ENCODE peak calls at places on chromosomes 1 and 21, in four cellular contexts. T is GM12878, B is K562, A is HepG2. J is an unnamed sample.

GRCh38 chr1:78255378-78255777 is 209.6 kb downstream of the GIPC2 start:
- DNase-seq in T (no peak), B (no peak), A (no peak), J (no peak)

GRCh38 chr1:11564237-11564636 is 85.3 kb downstream of the DISP3 start:
- DNase-seq in A (no peak), B (no peak), T (no peak), J (no peak)

GRCh38 chr1:3068400-3069361 is at the start of gene PRDM16:
- DNase-seq in B (no peak), A (no peak), T (no peak), J (peak; percentile 67)

GRCh38 chr1:109598655-109599054 is 20.8 kb downstream of the GNAT2 start:
- DNase-seq in A (no peak), T (no peak), B (no peak), J (peak; percentile 51)

GRCh38 chr1:87980494-87980893 is 651.8 kb downstream of the LMO4 start:
- DNase-seq in T (no peak), B (no peak), A (no peak), J (no peak)

GRCh38 chr21:39849014-39849655 is 18.1 kb upstream of the PCP4 start:
- DNase-seq in A (no peak), T (no peak), B (no peak), J (no peak)

GRCh38 chr1:154758346-154758745 is 111.7 kb downstream of the KCNN3 start:
- DNase-seq in T (no peak), A (no peak), B (no peak), J (no peak)

GRCh38 chr1:9059944-9060744 is 9.3 kb downstream of the SLC2A5 start:
- DNase-seq in T (no peak), B (no peak), A (no peak), J (no peak)

GRCh38 chr1:67890862-67891261 is 57.6 kb upstream of the GNG12 start:
- DNase-seq in A (no peak), T (no peak), B (no peak), J (no peak)

GRCh38 chr1:212514056-212514614 is 81.4 kb downstream of the NENF start:
- DNase-seq in B (peak; percentile 72), T (no peak), A (peak; percentile 62), J (no peak)

GRCh38 chr1:108316545-108316944 is 72.7 kb upstream of the NBPF4 start:
- DNase-seq in T (no peak), B (no peak), A (peak; percentile 8), J (peak; percentile 28)

GRCh38 chr1:186519981-186520380 is 59.1 kb upstream of the PDC start:
- DNase-seq in T (no peak), A (no peak), B (no peak), J (no peak)

GRCh38 chr1:76125441-76126215 is 51.1 kb downstream of the ST6GALNAC3 start:
- DNase-seq in A (no peak), B (no peak), T (no peak), J (no peak)

GRCh38 chr1:86914998-86915736 is 732 bp downstream of the HS2ST1 start:
- DNase-seq in A (peak; percentile 53), T (peak; percentile 24), B (peak; percentile 32), J (peak; percentile 50)

GRCh38 chr1:7253118-7253480 is 467.8 kb downstream of the CAMTA1 start:
- DNase-seq in A (no peak), B (no peak), T (no peak), J (no peak)

GRCh38 chr1:44903261-44903660 is 60.2 kb upstream of the PTCH2 start:
- DNase-seq in B (no peak), A (no peak), T (no peak), J (no peak)

GRCh38 chr1:216221260-216221700 is 202.0 kb downstream of the USH2A start:
- DNase-seq in B (peak; percentile 5), A (peak; percentile 61), T (peak; percentile 27), J (peak; percentile 67)

GRCh38 chr21:15023782-15024181 is 41.0 kb downstream of the NRIP1 start:
- DNase-seq in A (no peak), T (no peak), B (no peak), J (no peak)

GRCh38 chr21:36705679-36706481 is 7.0 kb downstream of the SIM2 start:
- DNase-seq in B (no peak), A (no peak), T (no peak), J (no peak)

DNA sequence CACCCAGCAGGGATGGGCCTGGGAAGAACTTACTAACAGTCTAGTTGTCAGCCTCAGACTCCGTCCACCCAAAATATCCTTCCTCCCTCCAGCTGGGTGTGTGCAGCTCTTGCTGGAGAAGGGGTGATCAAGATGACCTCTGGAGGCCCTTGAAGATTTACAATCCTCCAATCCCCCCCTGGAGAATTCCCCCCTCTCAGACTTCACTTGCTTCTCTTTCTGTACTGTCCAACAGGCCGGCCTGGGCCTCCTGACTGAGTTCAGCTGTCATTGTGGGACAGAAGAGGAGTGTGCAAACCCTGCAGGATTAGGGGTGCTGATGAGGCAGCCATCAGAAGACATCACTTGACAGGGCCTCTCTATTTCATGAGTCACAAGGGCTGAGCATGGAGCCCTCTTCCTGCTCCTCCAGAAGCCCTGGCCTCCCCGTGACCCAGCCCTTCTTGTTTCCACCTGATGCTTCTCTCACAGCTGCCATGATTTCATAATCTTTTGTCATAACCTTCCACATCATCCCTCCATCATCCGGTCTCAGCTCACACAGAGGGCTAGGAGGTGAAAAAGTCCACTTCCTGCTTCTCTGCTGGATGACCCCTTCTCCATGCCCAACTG is 17.5 kb upstream of the IGFN1 start:
- DNase-seq in A (no peak), T (no peak), B (no peak), J (no peak)
- TF ChIP-seq TARDBP in A (no peak), T (no peak), B (no peak), J (no peak)

DNA sequence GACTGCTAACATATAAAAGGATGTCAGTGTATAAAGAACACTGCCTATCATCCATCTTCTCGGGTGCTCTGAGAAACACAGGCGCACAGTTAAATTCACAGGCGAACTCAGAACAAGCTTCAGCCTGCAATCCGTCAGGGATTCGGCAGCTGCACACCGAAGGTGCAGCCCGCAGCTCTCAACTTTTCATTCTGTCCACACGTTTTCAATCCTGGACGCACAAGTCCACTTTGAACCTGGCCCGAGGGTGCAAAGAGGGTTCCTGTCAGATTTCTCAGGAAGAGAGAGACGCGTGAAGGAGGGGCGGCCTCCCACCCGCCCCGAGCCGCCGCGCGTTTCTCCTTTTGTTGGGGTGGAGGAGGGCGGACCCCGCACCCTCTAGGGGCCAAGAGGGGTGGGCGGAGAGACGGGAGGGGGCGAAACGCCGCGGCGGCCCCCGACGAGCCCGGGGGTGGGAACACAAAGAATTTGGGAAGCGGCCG is 724 bp downstream of the DOCK7 start:
- DNase-seq in A (peak; percentile 65), T (no peak), B (peak; percentile 45), J (peak; percentile 58)
- TF ChIP-seq TARDBP in A (no peak), T (no peak), B (no peak), J (no peak)

DNA sequence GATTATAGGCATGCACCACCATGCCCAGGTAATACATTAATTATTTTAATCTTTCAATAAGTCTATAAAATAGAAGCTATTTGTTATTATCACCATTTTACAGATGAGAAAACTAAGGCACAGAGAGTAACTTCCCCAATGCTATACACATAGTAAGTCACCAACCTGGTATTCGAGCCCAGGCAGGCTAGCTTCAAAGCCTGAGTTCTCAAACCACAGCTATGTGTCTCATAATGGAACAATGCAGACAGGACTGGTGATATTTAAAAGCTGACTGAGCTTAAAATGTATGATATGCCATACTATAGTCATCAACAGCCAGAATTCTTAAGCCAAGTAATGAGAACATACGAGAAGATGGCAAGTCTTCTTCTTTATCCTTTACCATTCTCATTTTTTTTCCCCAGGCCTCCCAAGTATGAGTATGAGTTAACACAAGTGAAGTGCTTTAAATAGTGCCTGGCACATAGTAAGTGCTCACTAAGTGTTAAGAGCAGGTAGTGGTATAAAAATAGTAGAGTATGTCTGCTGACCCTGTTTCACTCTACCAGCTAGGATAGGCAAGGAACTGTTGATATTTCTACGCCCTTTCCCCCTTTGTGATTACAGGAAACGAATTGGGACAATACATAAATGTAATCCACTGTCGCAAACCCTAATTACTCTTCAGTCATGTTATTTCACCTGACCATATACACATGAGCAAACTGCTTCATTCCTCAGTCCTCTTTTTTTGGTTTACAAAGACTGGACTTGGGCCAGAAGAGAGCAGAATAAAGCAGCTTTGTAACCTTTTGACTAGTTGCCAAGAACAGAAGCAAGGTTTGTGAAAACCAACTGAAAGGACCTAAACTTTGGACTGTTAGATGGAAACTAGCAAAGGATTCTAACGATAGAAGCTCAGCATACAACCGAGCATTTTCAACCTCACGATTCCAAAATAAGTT is 9.5 kb downstream of the EYA3 start:
- DNase-seq in A (peak; percentile 80), T (no peak), B (no peak), J (no peak)
- TF ChIP-seq TARDBP in A (no peak), T (no peak), B (no peak), J (no peak)

GRCh38 chr1:25651036-25651640 is 34.5 kb downstream of the MAN1C1 start:
- DNase-seq in A (no peak), T (no peak), B (no peak), J (no peak)
- TF ChIP-seq TARDBP in A (no peak), T (no peak), B (no peak), J (no peak)

GRCh38 chr1:17632541-17633193 is 93.2 kb downstream of the ARHGEF10L start:
- DNase-seq in A (no peak), B (no peak), T (no peak), J (no peak)

GRCh38 chr1:17629460-17629859 is 90.0 kb downstream of the ARHGEF10L start:
- DNase-seq in B (peak; percentile 56), T (no peak), A (no peak), J (peak; percentile 51)

GRCh38 chr1:17631410-17631809 is 91.9 kb downstream of the ARHGEF10L start:
- DNase-seq in T (no peak), A (no peak), B (no peak), J (no peak)

GRCh38 chr1:17632106-17632505 is 92.6 kb downstream of the ARHGEF10L start:
- DNase-seq in A (no peak), B (no peak), T (no peak), J (no peak)

DNA sequence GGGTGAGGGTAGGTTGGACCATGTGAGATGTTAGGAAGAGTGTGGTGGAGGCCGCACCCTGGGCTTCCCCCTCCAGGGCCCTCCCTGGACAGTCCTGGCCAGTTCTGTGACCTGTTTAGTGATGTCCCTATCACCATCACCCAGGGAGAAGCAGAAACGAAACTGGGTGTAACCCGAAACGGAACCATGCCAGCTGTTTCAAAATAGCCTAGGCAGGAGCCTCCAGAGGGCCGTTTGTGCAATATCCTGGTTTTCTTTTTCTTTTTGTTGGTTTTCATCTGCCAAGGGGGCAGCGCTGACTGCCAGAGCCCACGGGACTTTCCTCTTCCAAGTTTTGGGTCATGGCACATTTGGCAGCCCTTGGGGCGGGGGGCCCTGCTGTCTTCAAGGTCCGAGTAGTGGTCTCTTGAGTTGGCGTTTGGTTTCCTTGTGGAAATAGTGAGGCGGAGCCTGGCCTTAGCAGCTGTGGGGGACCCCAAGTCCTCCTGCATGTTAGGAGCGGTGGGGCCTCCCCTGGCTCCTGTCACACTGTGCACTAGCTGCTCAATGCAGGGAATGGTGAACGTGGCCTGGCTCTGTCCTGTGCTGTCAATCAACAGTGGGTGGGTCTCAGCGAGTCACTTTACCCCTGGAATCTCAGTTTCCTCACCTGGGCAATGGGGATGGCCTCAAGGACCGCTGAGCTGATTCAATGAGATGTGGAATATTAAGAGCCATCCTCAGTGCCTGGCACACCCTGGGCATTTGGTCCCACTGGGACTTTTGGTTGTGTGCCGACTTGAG is 90.7 kb downstream of the ARHGEF10L start:
- DNase-seq in B (no peak), T (no peak), A (no peak), J (no peak)
- TF ChIP-seq TARDBP in B (no peak), T (no peak), A (no peak), J (no peak)

GRCh38 chr1:111789666-111790316 is 34.1 kb downstream of the DDX20 start:
- DNase-seq in T (no peak), B (no peak), A (no peak), J (no peak)
- TF ChIP-seq TARDBP in T (no peak), B (no peak), A (no peak), J (no peak)

J was measured in HEK293T.